ENCODE peak calls at places on chromosomes 7 and 10, in six cellular contexts. Z is psoas muscle, E is dorsolateral prefrontal cortex, H is fibroblast of mammary gland, N is hepatocyte, G is fibroblast of pulmonary artery. O is an unnamed sample.
A peak's percentile ranks its signal among the peaks of the same experiment; 100 is the strongest.

GRCh38 chr7:74280985-74281384 is 8.2 kb upstream of the CLIP2 start:
- DNase-seq in Z (no peak), E (no peak), H (peak; percentile 85), N (no peak), G (no peak), O (no peak)

GRCh38 chr7:142053988-142054387 is 57.5 kb upstream of the MGAM2 start:
- DNase-seq in Z (no peak), E (no peak), H (peak; percentile 32), N (no peak), G (peak; percentile 29), O (no peak)

GRCh38 chr7:100503350-100503735 is 19.6 kb downstream of the NYAP1 start:
- DNase-seq in Z (no peak), E (no peak), H (peak; percentile 28), N (peak; percentile 12), G (peak; percentile 76), O (no peak)

GRCh38 chr7:105388373-105389089 is at the start of gene SRPK2:
- DNase-seq in Z (peak; percentile 78), E (peak; percentile 73), H (peak; percentile 12), N (peak; percentile 90), G (peak; percentile 52), O (peak; percentile 96)

GRCh38 chr10:56351909-56352630 is 9.0 kb downstream of the ZWINT start:
- DNase-seq in Z (no peak), E (no peak), H (no peak), N (no peak), G (no peak), O (no peak)

GRCh38 chr10:44476421-44476820 is 91.5 kb upstream of the CXCL12 start:
- DNase-seq in Z (no peak), E (no peak), H (no peak), N (no peak), G (no peak), O (no peak)

GRCh38 chr10:52226448-52226847 is 87.6 kb upstream of the DKK1 start:
- DNase-seq in Z (no peak), E (no peak), H (peak; percentile 75), N (no peak), G (peak; percentile 65), O (no peak)

GRCh38 chr7:101558742-101559325 is 70.3 kb downstream of the MYL10 start:
- DNase-seq in Z (no peak), E (no peak), H (no peak), N (no peak), G (no peak), O (peak; percentile 3)

GRCh38 chr7:154857728-154858681 is 144.9 kb downstream of the PAXIP1 start:
- DNase-seq in Z (no peak), E (no peak), H (no peak), N (no peak), G (no peak), O (no peak)

GRCh38 chr10:125694874-125695273 is 11.9 kb upstream of the TEX36 start:
- DNase-seq in Z (no peak), E (no peak), H (peak; percentile 7), N (peak; percentile 24), G (peak; percentile 71), O (no peak)

GRCh38 chr10:100859204-100859763 is 53.5 kb upstream of the SLF2 start:
- DNase-seq in Z (no peak), E (no peak), H (no peak), N (no peak), G (no peak), O (no peak)

GRCh38 chr7:103680161-103681144 is 234.4 kb upstream of the SLC26A5 start:
- DNase-seq in Z (no peak), E (no peak), H (peak; percentile 34), N (no peak), G (no peak), O (no peak)

GRCh38 chr10:131644287-131644686 is 256.5 kb upstream of the PPP2R2D start:
- DNase-seq in Z (no peak), E (no peak), H (no peak), N (no peak), G (no peak), O (no peak)

GRCh38 chr7:102874966-102875365 is 37.8 kb upstream of the LRRC17 start:
- DNase-seq in Z (no peak), E (no peak), H (no peak), N (no peak), G (no peak), O (no peak)

GRCh38 chr10:103040424-103040823 is 122.3 kb downstream of the CNNM2 start:
- DNase-seq in Z (no peak), E (no peak), H (peak; percentile 27), N (no peak), G (peak; percentile 50), O (no peak)

GRCh38 chr10:33660329-33660728 is 325.9 kb upstream of the NRP1 start:
- DNase-seq in Z (no peak), E (no peak), H (no peak), N (no peak), G (no peak), O (no peak)

GRCh38 chr10:4885142-4885541 is 59.1 kb downstream of the AKR1E2 start:
- DNase-seq in Z (no peak), E (no peak), H (no peak), N (no peak), G (no peak), O (no peak)

GRCh38 chr7:131338173-131338572 is 10.5 kb downstream of the MKLN1 start:
- DNase-seq in Z (no peak), E (no peak), H (no peak), N (no peak), G (no peak), O (no peak)

GRCh38 chr10:50622497-50623298 is 1.1 kb downstream of the SGMS1 start:
- DNase-seq in Z (peak; percentile 43), E (peak; percentile 52), H (peak; percentile 47), N (peak; percentile 59), G (peak; percentile 50), O (peak; percentile 32)

GRCh38 chr7:127717502-127718125 is 65.6 kb downstream of the SND1 start:
- DNase-seq in Z (no peak), E (no peak), H (no peak), N (no peak), G (peak; percentile 4), O (no peak)

GRCh38 chr7:46035166-46035565 is 114.1 kb upstream of the IGFBP3 start:
- DNase-seq in Z (no peak), E (no peak), H (no peak), N (no peak), G (no peak), O (no peak)

GRCh38 chr7:1676550-1677071 is 6.5 kb downstream of the ELFN1 start:
- DNase-seq in Z (no peak), E (no peak), H (no peak), N (no peak), G (no peak), O (no peak)

DNA sequence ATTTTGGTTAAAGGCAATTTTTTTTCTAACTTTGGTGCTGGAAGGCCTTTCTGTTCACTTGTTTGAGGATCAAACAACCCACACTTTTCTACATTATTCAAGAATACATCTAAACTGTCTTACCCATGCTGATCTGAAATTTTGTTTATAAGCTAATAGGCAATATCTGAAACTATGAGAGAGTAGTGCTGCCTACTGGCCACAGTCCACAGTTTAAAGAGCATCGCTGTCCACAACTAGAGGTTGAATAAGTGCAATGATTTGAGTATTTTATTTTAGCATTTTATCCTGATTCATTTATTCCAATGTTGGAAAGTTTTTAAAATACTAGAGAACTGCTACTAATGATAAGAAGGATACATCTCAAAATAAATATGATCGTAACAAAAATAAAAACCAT is 306.9 kb downstream of the ELMO1 start:
- DNase-seq in Z (no peak), E (no peak), H (no peak), N (no peak), G (no peak), O (no peak)
- TF ChIP-seq CTCF in Z (no peak), E (no peak), H (peak; percentile 2), N (no peak), G (no peak), O (no peak)

GRCh38 chr10:13839030-13839429 is 252.3 kb downstream of the PRPF18 start:
- DNase-seq in Z (no peak), E (no peak), H (no peak), N (no peak), G (no peak), O (no peak)

GRCh38 chr10:13840036-13840435 is 253.3 kb downstream of the PRPF18 start:
- DNase-seq in Z (no peak), E (no peak), H (peak; percentile 14), N (no peak), G (no peak), O (no peak)

GRCh38 chr10:13839430-13839986 is 252.7 kb downstream of the PRPF18 start:
- DNase-seq in Z (peak; percentile 41), E (no peak), H (peak; percentile 87), N (peak; percentile 50), G (peak; percentile 84), O (no peak)

GRCh38 chr10:13834581-13835286 is 248.0 kb downstream of the PRPF18 start:
- DNase-seq in Z (no peak), E (no peak), H (peak; percentile 61), N (no peak), G (peak; percentile 58), O (no peak)

GRCh38 chr10:13837966-13838365 is 251.2 kb downstream of the PRPF18 start:
- DNase-seq in Z (no peak), E (no peak), H (no peak), N (no peak), G (no peak), O (no peak)
- TF ChIP-seq CTCF in Z (no peak), E (no peak), H (no peak), N (no peak), G (no peak), O (no peak)

GRCh38 chr7:140645166-140645565 is 4.6 kb upstream of the DENND2A start:
- DNase-seq in Z (no peak), E (no peak), H (no peak), N (no peak), G (no peak), O (peak; percentile 37)

GRCh38 chr7:140643416-140643815 is 2.8 kb upstream of the DENND2A start:
- DNase-seq in Z (no peak), E (no peak), H (no peak), N (no peak), G (no peak), O (no peak)

GRCh38 chr7:140650367-140650766 is 9.8 kb upstream of the DENND2A start:
- DNase-seq in Z (no peak), E (no peak), H (no peak), N (no peak), G (no peak), O (no peak)

GRCh38 chr7:140649566-140650205 is 9.1 kb upstream of the DENND2A start:
- DNase-seq in Z (no peak), E (no peak), H (no peak), N (no peak), G (no peak), O (no peak)

GRCh38 chr7:140646931-140647647 is 6.5 kb upstream of the DENND2A start:
- DNase-seq in Z (no peak), E (peak; percentile 57), H (no peak), N (peak; percentile 57), G (peak; percentile 35), O (peak; percentile 62)
- TF ChIP-seq CTCF in Z (peak; percentile 38), E (peak; percentile 58), H (peak; percentile 60), N (peak; percentile 46), G (peak; percentile 66), O (peak; percentile 31)

GRCh38 chr10:85319150-85319549 is 990.8 kb downstream of the CCSER2 start:
- DNase-seq in Z (no peak), E (no peak), H (peak; percentile 1), N (peak; percentile 53), G (no peak), O (no peak)

GRCh38 chr10:85319826-85320225 is 991.4 kb downstream of the CCSER2 start:
- DNase-seq in Z (no peak), E (no peak), H (no peak), N (no peak), G (no peak), O (no peak)

GRCh38 chr10:85315657-85316056 is 987.3 kb downstream of the CCSER2 start:
- DNase-seq in Z (no peak), E (no peak), H (no peak), N (no peak), G (no peak), O (no peak)

GRCh38 chr10:85317827-85318226 is 989.4 kb downstream of the CCSER2 start:
- DNase-seq in Z (no peak), E (no peak), H (no peak), N (no peak), G (no peak), O (no peak)
- TF ChIP-seq CTCF in Z (no peak), E (peak; percentile 20), H (no peak), N (no peak), G (no peak), O (no peak)

O was measured in GM20000.